ENCODE peak calls at places on chromosomes 1 and 21, in six cellular contexts. R, B, Y, T, I and F are unnamed samples. For H3K4me1, the result is how much of the 10 kb centered on the place peaks cover.

GRCh38 chr1:189513091-189513490 is 964.6 kb downstream of the BRINP3 start:
- DNase-seq in R (no peak), B (peak), Y (no peak), T (no peak), I (no peak), F (no peak)

GRCh38 chr1:82695443-82695842 is 894.7 kb downstream of the ADGRL2 start:
- DNase-seq in R (no peak), B (no peak), Y (no peak), T (no peak), I (no peak), F (no peak)

GRCh38 chr1:119611701-119612113 is 36.4 kb downstream of the ZNF697 start:
- DNase-seq in R (peak), B (peak), Y (peak), T (peak), I (peak), F (peak)

GRCh38 chr1:62436466-62437272 is at the start of gene USP1:
- DNase-seq in R (peak), B (peak), Y (peak), T (peak), I (peak), F (peak)

GRCh38 chr1:235946570-235946981 is 79.9 kb upstream of the LYST start:
- DNase-seq in R (no peak), B (no peak), Y (no peak), T (no peak), I (no peak), F (no peak)

GRCh38 chr1:157195521-157196244 is 57.5 kb upstream of the ETV3 start:
- DNase-seq in R (no peak), B (no peak), Y (no peak), T (no peak), I (peak), F (no peak)

GRCh38 chr1:173903827-173904226 is 13.3 kb downstream of the SERPINC1 start:
- DNase-seq in R (no peak), B (no peak), Y (no peak), T (no peak), I (no peak), F (no peak)

GRCh38 chr1:163897401-163898169 is 575.8 kb downstream of the NUF2 start:
- DNase-seq in R (no peak), B (no peak), Y (no peak), T (no peak), I (no peak), F (no peak)

GRCh38 chr1:11487196-11487751 is 8.3 kb downstream of the DISP3 start:
- DNase-seq in R (no peak), B (no peak), Y (no peak), T (no peak), I (no peak), F (no peak)

GRCh38 chr1:50099654-50100053 is 9.1 kb upstream of the ELAVL4 start:
- DNase-seq in R (no peak), B (no peak), Y (no peak), T (no peak), I (no peak), F (no peak)

GRCh38 chr1:14071581-14071980 is 371.6 kb downstream of the PRDM2 start:
- DNase-seq in R (no peak), B (no peak), Y (no peak), T (no peak), I (no peak), F (no peak)

GRCh38 chr1:7993593-7994479 is 32.3 kb downstream of the ERRFI1 start:
- DNase-seq in R (no peak), B (no peak), Y (no peak), T (no peak), I (no peak), F (peak)

GRCh38 chr1:169809370-169810095 is 14.8 kb upstream of the METTL18 start:
- DNase-seq in R (no peak), B (no peak), Y (peak), T (no peak), I (no peak), F (no peak)

GRCh38 chr1:117210831-117211261 is at the start of gene VTCN1:
- DNase-seq in R (no peak), B (peak), Y (peak), T (no peak), I (no peak), F (no peak)

GRCh38 chr1:109823543-109824348 is 60.0 kb upstream of the EPS8L3 start:
- DNase-seq in R (peak), B (peak), Y (no peak), T (peak), I (peak), F (peak)

GRCh38 chr1:246162560-246162959 is 344.5 kb downstream of the SMYD3 start:
- DNase-seq in R (no peak), B (no peak), Y (no peak), T (no peak), I (no peak), F (no peak)
- H3K4me1 ChIP-seq in R (under half), B (under half), Y (under half), T (under half), I (under half), F (under half)

DNA sequence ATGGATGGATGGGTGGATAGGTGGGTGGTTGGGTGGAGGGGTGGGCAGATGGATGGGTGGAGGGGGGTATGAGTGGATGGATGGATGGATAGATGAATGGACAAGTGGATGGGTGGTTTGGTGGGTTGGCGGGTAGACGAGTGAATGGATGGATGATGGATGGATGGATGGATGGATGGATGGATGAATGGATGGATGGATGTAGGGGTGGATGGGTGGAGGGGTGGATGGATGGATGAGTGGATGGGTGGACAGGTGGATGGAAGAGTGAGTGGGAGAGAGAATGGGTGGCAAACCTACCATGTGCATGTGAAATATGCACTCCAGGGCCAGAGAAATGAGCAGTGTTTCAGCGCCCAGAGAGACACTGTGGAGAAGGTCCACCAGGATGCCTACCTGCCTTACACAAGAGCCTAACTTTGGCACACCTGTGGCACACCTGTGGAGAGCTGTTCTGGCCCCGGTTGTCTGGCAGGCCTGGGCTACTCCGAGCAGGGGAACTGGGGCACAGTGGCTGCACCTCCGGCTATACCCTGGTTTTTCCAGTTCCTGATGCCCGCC is 12.8 kb downstream of the EPHA2 start:
- DNase-seq in R (no peak), B (no peak), Y (no peak), T (no peak), I (no peak), F (no peak)
- H3K4me1 ChIP-seq in R (under half), B (half or more), Y (under half), T (under half), I (half or more), F (half or more)

DNA sequence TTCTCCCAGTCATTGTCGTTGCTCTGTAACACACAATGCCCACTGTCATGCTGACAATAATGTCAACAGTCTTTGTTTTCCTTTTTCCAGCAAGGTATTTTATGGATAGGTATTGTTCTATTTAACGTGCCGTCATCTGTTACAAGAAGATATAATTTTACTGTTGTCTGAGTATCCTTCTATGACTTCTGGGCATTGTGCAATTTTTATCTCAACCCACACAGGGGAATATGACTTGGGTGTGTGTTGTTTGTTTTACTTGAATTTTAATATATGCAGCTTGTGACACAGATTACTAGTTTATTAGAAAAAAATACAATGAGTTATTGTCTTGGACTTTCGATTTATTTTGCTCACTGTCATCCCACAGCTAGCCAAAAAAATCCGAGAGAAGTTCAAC is 111.9 kb downstream of the CACHD1 start:
- DNase-seq in R (no peak), B (no peak), Y (no peak), T (no peak), I (no peak), F (no peak)
- H3K4me1 ChIP-seq in R (under half), B (under half), Y (under half), T (under half), I (under half), F (under half)

DNA sequence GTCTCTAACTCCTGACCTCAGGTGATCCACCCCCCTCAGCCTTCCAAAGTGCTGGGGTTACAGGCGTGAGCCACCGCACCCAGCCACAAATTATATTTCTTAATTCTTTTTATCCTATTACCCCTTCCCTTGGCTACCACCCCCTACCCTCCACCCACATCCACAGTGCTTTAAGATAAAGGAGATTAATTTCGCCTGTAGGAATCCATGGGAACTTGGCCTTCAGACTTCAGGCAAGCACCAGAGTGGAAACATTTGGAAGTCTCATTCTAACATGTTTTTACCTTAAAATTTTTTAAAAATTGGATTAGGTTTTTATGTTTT is 10.4 kb downstream of the CNST start:
- DNase-seq in R (no peak), B (no peak), Y (no peak), T (no peak), I (no peak), F (no peak)
- H3K4me1 ChIP-seq in R (half or more), B (under half), Y (under half), T (under half), I (under half), F (under half)

DNA sequence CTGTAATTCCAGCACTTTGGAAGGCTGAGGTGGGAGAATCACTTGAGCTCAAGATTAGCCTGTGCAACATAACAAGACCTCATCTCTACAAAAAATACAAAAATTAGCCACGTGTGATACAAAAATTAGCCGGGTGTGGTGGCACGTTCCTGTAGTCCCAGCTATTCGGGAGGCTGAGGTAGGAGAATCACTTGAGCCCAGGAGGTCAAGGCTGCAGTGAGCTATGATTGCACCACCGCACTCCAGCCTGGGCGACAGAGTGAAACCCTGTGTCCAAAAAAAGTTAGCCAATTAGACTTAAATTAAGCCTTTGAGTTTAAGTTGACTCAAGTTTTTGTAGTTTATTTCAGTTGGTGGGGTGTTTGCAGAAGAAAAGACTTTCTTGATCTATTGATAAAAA is 11.8 kb downstream of the CXADR start:
- DNase-seq in R (no peak), B (no peak), Y (no peak), T (no peak), I (no peak), F (no peak)
- H3K4me1 ChIP-seq in R (under half), B (under half), Y (under half), T (under half), I (under half), F (under half)

DNA sequence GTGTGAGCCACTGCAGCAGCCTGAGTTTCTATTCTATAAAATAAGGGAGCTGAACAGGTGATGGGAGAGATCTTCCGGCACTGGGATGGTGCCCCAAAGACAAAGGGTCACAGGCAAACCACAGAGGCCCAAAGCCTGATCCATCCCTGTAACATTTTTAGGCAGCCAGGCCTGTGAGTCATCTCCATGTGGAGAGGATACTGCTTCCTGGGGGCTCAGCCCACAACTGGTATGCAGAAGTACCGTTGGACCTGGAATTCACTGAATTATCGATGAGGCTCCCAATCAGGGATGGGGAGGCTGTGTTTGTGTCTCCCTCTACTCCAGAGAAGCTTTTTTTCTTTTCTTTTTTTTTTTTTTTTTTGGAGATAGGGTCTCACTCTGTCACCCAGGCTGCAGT is 48.8 kb upstream of the WASF2 start:
- DNase-seq in R (peak), B (no peak), Y (no peak), T (no peak), I (no peak), F (no peak)
- H3K4me1 ChIP-seq in R (half or more), B (under half), Y (under half), T (under half), I (under half), F (half or more)

DNA sequence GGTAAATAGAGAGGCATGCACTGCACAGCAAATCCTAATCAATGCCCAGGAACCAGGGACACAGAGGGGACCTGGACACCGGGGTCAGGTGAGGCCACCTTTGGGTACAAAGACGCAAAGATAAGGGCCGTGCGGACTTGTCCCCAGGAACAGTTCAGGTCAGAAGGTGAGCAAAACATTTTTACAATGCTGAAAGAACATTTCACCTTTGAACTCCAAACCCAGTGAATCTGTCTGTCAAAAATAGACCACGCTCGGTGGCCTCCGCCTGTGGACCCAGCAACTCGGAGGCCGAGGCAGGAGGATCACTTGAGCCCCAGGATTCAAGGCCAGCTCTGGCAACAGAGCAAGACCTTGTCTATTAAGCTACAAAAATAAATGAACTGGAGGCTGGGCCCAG is 15.2 kb downstream of the TNFRSF14 start:
- DNase-seq in R (no peak), B (no peak), Y (peak), T (no peak), I (no peak), F (no peak)
- H3K4me1 ChIP-seq in R (under half), B (under half), Y (under half), T (under half), I (under half), F (under half)

DNA sequence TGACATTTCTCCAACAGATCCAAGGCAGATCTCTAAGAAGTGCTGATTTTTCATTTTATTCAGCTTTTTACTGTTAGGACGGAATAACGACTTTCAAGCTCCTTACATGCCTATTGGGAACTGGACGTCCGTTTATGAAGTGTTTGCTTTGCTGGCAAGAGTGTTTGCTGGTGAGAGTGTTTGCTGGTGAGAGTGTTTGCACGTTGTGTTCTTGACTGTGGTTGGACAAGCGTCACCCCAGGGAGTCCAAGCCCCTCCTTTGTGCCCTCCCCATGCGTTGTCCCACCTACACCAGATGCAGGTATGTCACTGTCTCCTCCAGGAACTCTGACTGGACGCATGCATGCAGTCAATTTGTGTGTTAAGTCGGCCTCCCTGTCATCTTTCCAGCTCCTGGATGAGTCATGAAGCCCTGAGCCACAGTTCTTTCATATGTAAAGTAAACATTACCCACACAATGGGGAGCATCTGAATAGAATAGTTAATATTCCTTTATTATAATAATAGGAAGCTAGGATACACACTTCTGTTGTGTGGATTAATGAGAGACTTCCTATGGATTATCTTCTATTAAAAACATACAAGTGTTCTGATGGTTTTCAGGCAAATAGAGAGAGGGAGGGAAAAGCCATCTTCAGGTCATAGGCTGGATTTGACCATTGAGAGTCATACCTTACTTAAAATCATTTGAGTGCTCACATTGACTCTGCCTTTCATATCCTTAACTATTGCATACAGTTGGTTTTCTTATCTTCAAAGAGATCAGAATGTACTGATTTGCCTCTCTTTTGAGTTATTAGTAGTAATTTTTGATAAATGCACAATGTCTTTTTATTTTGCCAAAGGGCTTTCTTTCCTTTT is 119.2 kb downstream of the GALNT2 start:
- DNase-seq in R (peak), B (no peak), Y (peak), T (peak), I (peak), F (no peak)
- H3K4me1 ChIP-seq in R (under half), B (under half), Y (under half), T (under half), I (under half), F (under half)

GRCh38 chr1:204359131-204359473 is 627 bp downstream of the PLEKHA6 start:
- DNase-seq in R (no peak), B (no peak), Y (no peak), T (no peak), I (no peak), F (no peak)
- H3K4me1 ChIP-seq in R (under half), B (under half), Y (under half), T (under half), I (under half), F (under half)